ENCODE peak calls at places on chromosomes 1 and 21, in nine cellular contexts. O, F, C, U, Z, X, R, W and N are unnamed samples.

GRCh38 chr1:99756598-99756997 is 9.8 kb downstream of the FRRS1 start:
- DNase-seq in F (no peak), W (no peak), C (no peak), R (no peak), O (no peak), X (no peak), U (no peak), Z (no peak), N (no peak)

GRCh38 chr1:20069932-20070331 is at the start of gene PLA2G5:
- DNase-seq in U (no peak), Z (no peak), R (peak; percentile 87), W (peak; percentile 86), X (peak; percentile 65), C (peak; percentile 17), F (no peak), O (no peak), N (no peak)

GRCh38 chr1:204480515-204480914 is 14.1 kb downstream of the PIK3C2B start:
- DNase-seq in F (no peak), W (no peak), Z (no peak), O (no peak), U (peak; percentile 75), X (no peak), C (no peak), R (no peak), N (no peak)

GRCh38 chr1:201552941-201553341 is 14.0 kb downstream of the NAV1 start:
- DNase-seq in C (no peak), Z (no peak), U (no peak), X (no peak), R (no peak), F (no peak), W (no peak), O (no peak), N (no peak)

GRCh38 chr1:182292193-182292741 is 99.3 kb downstream of the GLUL start:
- DNase-seq in W (no peak), C (no peak), O (no peak), Z (no peak), R (no peak), X (no peak), U (no peak), F (no peak), N (no peak)

GRCh38 chr1:215526147-215526845 is 40.8 kb upstream of the KCTD3 start:
- DNase-seq in R (no peak), C (peak; percentile 60), O (no peak), Z (no peak), F (no peak), X (no peak), U (peak; percentile 61), W (no peak), N (no peak)

GRCh38 chr1:74395492-74395891 is 116.9 kb downstream of the LRRC53 start:
- DNase-seq in C (no peak), O (no peak), Z (no peak), U (no peak), R (no peak), X (no peak), F (no peak), W (no peak), N (no peak)

GRCh38 chr1:93369734-93370133 is 24.0 kb downstream of the DR1 start:
- DNase-seq in C (no peak), F (no peak), R (no peak), W (no peak), X (no peak), U (no peak), O (no peak), Z (no peak), N (no peak)

GRCh38 chr1:99176753-99177152 is 87.5 kb upstream of the PLPPR4 start:
- DNase-seq in X (no peak), C (no peak), R (no peak), Z (no peak), O (no peak), F (no peak), W (no peak), U (no peak), N (no peak)

GRCh38 chr1:213606252-213606820 is 381.4 kb upstream of the PROX1 start:
- DNase-seq in X (no peak), F (no peak), W (no peak), U (no peak), C (no peak), Z (no peak), R (peak; percentile 22), O (no peak), N (no peak)

GRCh38 chr1:214844319-214844718 is 238.2 kb upstream of the KCNK2 start:
- DNase-seq in W (no peak), U (no peak), Z (no peak), C (no peak), F (no peak), X (no peak), R (no peak), O (no peak), N (no peak)

GRCh38 chr21:39958731-39959130 is 91.5 kb downstream of the PCP4 start:
- DNase-seq in R (no peak), Z (no peak), C (no peak), W (no peak), X (no peak), F (no peak), U (no peak), O (no peak), N (no peak)

GRCh38 chr1:224670506-224670905 is 54.4 kb downstream of the CNIH3 start:
- DNase-seq in Z (no peak), W (no peak), R (no peak), X (no peak), C (no peak), F (no peak), O (no peak), U (no peak), N (no peak)

GRCh38 chr21:31683029-31683428 is 23.5 kb downstream of the SOD1 start:
- DNase-seq in W (no peak), F (no peak), X (no peak), Z (no peak), U (no peak), C (no peak), O (no peak), R (no peak), N (no peak)

GRCh38 chr1:215878128-215878527 is 311.0 kb downstream of the KCTD3 start:
- DNase-seq in U (no peak), R (no peak), Z (no peak), C (no peak), X (no peak), O (no peak), W (no peak), F (no peak), N (no peak)

GRCh38 chr21:32371913-32372314 is 20.9 kb downstream of the URB1 start:
- DNase-seq in F (no peak), X (no peak), U (no peak), W (peak; percentile 81), R (no peak), C (no peak), O (no peak), Z (no peak), N (no peak)

GRCh38 chr1:65990161-65990560 is 197.5 kb downstream of the PDE4B start:
- DNase-seq in X (no peak), W (no peak), U (no peak), F (no peak), Z (no peak), R (no peak), C (no peak), O (no peak), N (no peak)
- TF ChIP-seq CTCF in X (no peak), W (no peak), U (no peak), F (no peak), Z (no peak), R (no peak), C (no peak), O (no peak), N (no peak)

DNA sequence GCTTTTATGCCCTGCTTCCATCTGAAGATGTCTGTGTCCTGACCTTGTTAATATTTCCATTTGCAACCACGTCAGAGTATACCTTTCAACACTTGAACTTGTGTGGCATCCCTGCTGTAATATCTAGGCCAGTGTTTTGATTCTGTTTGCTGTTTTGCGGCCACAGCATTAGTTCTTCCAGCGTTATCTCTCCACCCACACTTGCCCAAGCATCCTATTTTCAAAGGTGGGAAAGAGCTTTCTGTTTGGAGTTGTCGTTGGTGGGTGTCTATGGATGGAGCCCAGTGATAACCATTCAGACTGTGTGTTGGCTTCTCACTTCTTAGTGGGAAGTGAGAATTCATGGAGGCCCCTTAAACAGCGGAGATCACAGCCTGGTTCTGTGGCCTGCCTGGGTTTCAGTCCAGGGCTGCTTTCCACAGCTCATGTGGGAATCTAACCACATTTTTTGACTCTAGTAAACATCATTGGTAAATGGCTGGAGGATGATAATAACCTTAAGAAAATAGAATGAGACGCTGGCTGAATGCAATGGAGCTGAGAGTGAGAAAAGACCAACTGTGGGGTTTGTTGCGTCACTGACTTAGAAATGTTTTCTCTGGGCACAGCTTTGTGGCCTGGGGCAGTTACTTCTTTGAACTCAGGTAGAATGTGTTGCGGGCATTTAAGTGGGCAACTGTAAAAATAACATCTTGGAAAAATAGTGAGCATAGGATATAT is 7.6 kb downstream of the TENT5C start:
- DNase-seq in X (no peak), O (peak; percentile 6), F (no peak), C (no peak), W (no peak), R (no peak), U (no peak), Z (no peak), N (no peak)
- TF ChIP-seq CTCF in X (no peak), O (no peak), F (no peak), C (no peak), W (no peak), R (no peak), U (no peak), Z (no peak), N (no peak)

GRCh38 chr1:33339413-33339812 is 18.5 kb upstream of the A3GALT2 start:
- DNase-seq in R (no peak), O (no peak), U (no peak), W (peak; percentile 74), X (peak; percentile 67), F (no peak), C (no peak), Z (no peak), N (no peak)
- TF ChIP-seq CTCF in R (peak; percentile 23), O (peak; percentile 37), U (no peak), W (no peak), X (peak; percentile 14), F (peak; percentile 26), C (peak; percentile 38), Z (no peak), N (no peak)

GRCh38 chr21:44456915-44457736 is 1.8 kb downstream of the LRRC3 start:
- DNase-seq in Z (no peak), X (no peak), R (no peak), W (peak; percentile 63), O (no peak), C (no peak), U (no peak), F (peak; percentile 64), N (no peak)

GRCh38 chr21:44454747-44455523 is at the start of gene LRRC3:
- DNase-seq in F (peak; percentile 96), W (peak; percentile 95), X (peak; percentile 85), U (peak; percentile 86), Z (peak; percentile 81), C (peak; percentile 98), R (peak; percentile 86), O (peak; percentile 99), N (peak; percentile 94)

GRCh38 chr21:44454058-44454457 is 1.3 kb upstream of the LRRC3 start:
- DNase-seq in U (no peak), C (no peak), X (no peak), R (no peak), Z (no peak), W (no peak), O (peak; percentile 10), F (no peak), N (no peak)

GRCh38 chr21:44456207-44456914 is 1.1 kb downstream of the LRRC3 start:
- DNase-seq in F (no peak), Z (no peak), U (no peak), C (no peak), X (no peak), W (peak; percentile 63), R (no peak), O (no peak), N (no peak)

GRCh38 chr21:44455524-44456206 is 355 bp downstream of the LRRC3 start:
- DNase-seq in W (peak; percentile 83), F (peak; percentile 85), X (no peak), C (peak; percentile 55), O (peak; percentile 56), Z (peak; percentile 28), R (peak; percentile 61), U (peak; percentile 34), N (no peak)
- TF ChIP-seq CTCF in W (no peak), F (peak; percentile 23), X (no peak), C (peak; percentile 34), O (peak; percentile 28), Z (no peak), R (peak; percentile 26), U (peak; percentile 7), N (no peak)